ENCODE peak calls at places on chromosomes 6 and 20, in four cellular contexts. Y is fibroblast of pulmonary artery, V is heart left ventricle, I is tibial nerve. A is an unnamed sample.

GRCh38 chr6:105137388-105137787 is 42.4 kb downstream of the POPDC3 start:
- DNase-seq in Y (peak; percentile 18), V (peak; percentile 30), I (no peak), A (peak; percentile 12)

GRCh38 chr6:144315226-144315980 is 30.3 kb downstream of the UTRN start:
- DNase-seq in Y (no peak), V (peak; percentile 25), I (no peak), A (peak; percentile 74)

GRCh38 chr6:100001915-100002388 is 7.9 kb upstream of the MCHR2 start:
- DNase-seq in Y (peak; percentile 70), V (peak; percentile 31), I (peak; percentile 25), A (peak; percentile 41)

GRCh38 chr20:40443731-40444130 is 245.3 kb downstream of the MAFB start:
- DNase-seq in Y (no peak), V (no peak), I (no peak), A (no peak)

GRCh38 chr6:117025310-117025709 is 148.3 kb downstream of the RFX6 start:
- DNase-seq in Y (no peak), V (no peak), I (no peak), A (no peak)

GRCh38 chr6:102415891-102416290 is 1022.4 kb downstream of the GRIK2 start:
- DNase-seq in Y (no peak), V (no peak), I (no peak), A (no peak)

GRCh38 chr6:170111816-170112582 is 178.9 kb downstream of the DLL1 start:
- DNase-seq in Y (no peak), V (no peak), I (no peak), A (no peak)

GRCh38 chr20:7459123-7459522 is 481.1 kb downstream of the HAO1 start:
- DNase-seq in Y (peak; percentile 85), V (no peak), I (no peak), A (no peak)

GRCh38 chr6:72966628-72967280 is 258.5 kb downstream of the KHDC1L start:
- DNase-seq in Y (peak; percentile 59), V (no peak), I (no peak), A (no peak)

GRCh38 chr6:89350281-89351037 is 2.1 kb downstream of the UBE2J1 start:
- DNase-seq in Y (peak; percentile 83), V (no peak), I (no peak), A (no peak)

GRCh38 chr6:45438849-45439406 is 61.2 kb upstream of the SUPT3H start:
- DNase-seq in Y (peak; percentile 91), V (no peak), I (no peak), A (no peak)

GRCh38 chr20:63178889-63179751 is 36.8 kb downstream of the YTHDF1 start:
- DNase-seq in Y (no peak), V (no peak), I (no peak), A (peak; percentile 18)

GRCh38 chr20:45347936-45348809 is at the start of gene SDC4:
- DNase-seq in Y (peak; percentile 62), V (peak; percentile 79), I (peak; percentile 52), A (peak; percentile 71)

GRCh38 chr6:19979059-19979458 is 141.9 kb downstream of the ID4 start:
- DNase-seq in Y (no peak), V (no peak), I (no peak), A (no peak)

GRCh38 chr6:133392641-133393040 is 151.5 kb downstream of the EYA4 start:
- DNase-seq in Y (peak; percentile 4), V (no peak), I (no peak), A (no peak)

GRCh38 chr20:34293589-34293988 is 9.6 kb downstream of the AHCY start:
- DNase-seq in Y (no peak), V (no peak), I (no peak), A (no peak)

GRCh38 chr6:16503919-16504554 is 257.2 kb downstream of the ATXN1 start:
- DNase-seq in Y (no peak), V (no peak), I (no peak), A (no peak)

GRCh38 chr6:109139109-109139508 is 43.8 kb downstream of the CEP57L1 start:
- DNase-seq in Y (peak; percentile 78), V (no peak), I (no peak), A (no peak)

GRCh38 chr6:138089325-138089724 is 17.9 kb downstream of the PERP start:
- DNase-seq in Y (no peak), V (no peak), I (no peak), A (no peak)

GRCh38 chr20:35172434-35172806 is 548 bp downstream of the PROCR start:
- DNase-seq in Y (no peak), V (no peak), I (no peak), A (no peak)

GRCh38 chr20:50625986-50626677 is 65.2 kb downstream of the RIPOR3 start:
- DNase-seq in Y (peak; percentile 58), V (peak; percentile 69), I (peak; percentile 64), A (peak; percentile 30)

GRCh38 chr20:16391003-16391402 is 182.2 kb downstream of the KIF16B start:
- DNase-seq in Y (no peak), V (no peak), I (no peak), A (no peak)

GRCh38 chr6:132300323-132300949 is 100.8 kb downstream of the MOXD1 start:
- DNase-seq in Y (peak; percentile 80), V (no peak), I (peak; percentile 61), A (peak; percentile 14)

GRCh38 chr6:121222656-121223055 is 111.6 kb downstream of the TBC1D32 start:
- DNase-seq in Y (peak; percentile 51), V (no peak), I (no peak), A (no peak)

GRCh38 chr20:24341781-24342180 is 127.6 kb upstream of the SYNDIG1 start:
- DNase-seq in Y (no peak), V (no peak), I (no peak), A (no peak)

GRCh38 chr6:2594868-2595267 is 155.9 kb downstream of the MYLK4 start:
- DNase-seq in Y (no peak), V (no peak), I (no peak), A (no peak)

GRCh38 chr6:4664117-4664626 is 112.0 kb upstream of the CDYL start:
- DNase-seq in Y (peak; percentile 91), V (peak; percentile 80), I (peak; percentile 59), A (peak; percentile 14)

GRCh38 chr6:129041563-129041962 is 158.6 kb downstream of the LAMA2 start:
- DNase-seq in Y (no peak), V (no peak), I (no peak), A (no peak)

GRCh38 chr6:84867521-84867920 is 103.1 kb upstream of the TBX18 start:
- DNase-seq in Y (peak; percentile 85), V (no peak), I (no peak), A (no peak)

GRCh38 chr6:162706236-162706635 is 21.3 kb downstream of the PRKN start:
- DNase-seq in Y (peak; percentile 27), V (peak; percentile 82), I (peak; percentile 60), A (peak; percentile 43)

GRCh38 chr20:8535403-8536003 is 403.4 kb downstream of the PLCB1 start:
- DNase-seq in Y (peak; percentile 30), V (no peak), I (no peak), A (no peak)

GRCh38 chr6:147040041-147040440 is 164.2 kb upstream of the STXBP5 start:
- DNase-seq in Y (peak; percentile 30), V (no peak), I (no peak), A (no peak)

GRCh38 chr6:167292301-167293087 is 1.4 kb downstream of the UNC93A start:
- DNase-seq in Y (no peak), V (no peak), I (no peak), A (no peak)
- TF ChIP-seq CTCF in Y (no peak), V (no peak), I (no peak), A (no peak)

DNA sequence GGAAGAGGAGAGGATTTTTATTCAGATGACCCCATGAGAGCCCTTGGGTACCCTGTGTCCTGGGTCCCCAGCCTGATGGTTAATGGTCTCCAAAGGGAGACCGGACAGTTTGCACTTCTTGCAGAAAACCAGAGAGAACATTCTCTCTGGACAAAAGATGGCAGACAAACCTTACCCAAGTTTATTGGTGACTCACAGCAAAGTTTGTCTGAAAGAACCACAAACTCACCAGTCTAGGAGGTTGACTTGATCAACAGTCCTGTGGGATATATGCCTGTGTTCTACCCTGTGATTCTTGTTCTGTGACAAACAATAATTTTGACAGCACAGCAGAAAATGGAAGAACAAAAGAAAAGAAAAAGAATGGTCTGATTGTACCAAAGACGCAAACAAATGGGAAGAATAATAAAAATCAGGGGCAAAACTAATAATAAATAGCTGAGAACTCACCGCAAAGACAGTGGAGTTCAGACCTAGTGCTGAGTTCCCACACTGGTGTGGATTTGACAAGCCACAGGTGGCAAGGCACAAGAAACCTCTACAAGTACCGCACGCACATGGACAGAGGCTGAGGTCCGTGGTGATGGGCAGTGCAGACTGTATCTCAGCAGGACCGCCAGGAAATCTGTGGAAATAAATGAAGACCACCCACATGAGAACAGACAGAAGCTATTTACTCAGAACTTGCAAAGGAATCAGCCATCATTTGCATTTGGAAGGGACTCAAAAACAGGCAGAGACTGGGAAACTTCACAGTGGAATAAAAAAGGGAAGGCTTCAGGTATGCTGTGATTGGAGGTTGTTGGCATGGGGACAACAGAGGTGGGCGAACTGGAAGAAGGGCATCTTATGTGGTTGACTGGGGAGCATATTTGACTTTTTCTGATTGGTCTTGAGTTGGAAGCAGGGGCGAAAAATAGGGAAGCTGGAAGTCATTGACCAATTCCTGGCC is 246.3 kb upstream of the RNF24 start:
- DNase-seq in Y (no peak), V (no peak), I (no peak), A (no peak)
- TF ChIP-seq CTCF in Y (no peak), V (no peak), I (no peak), A (no peak)

GRCh38 chr20:20450461-20451027 is 82.6 kb downstream of the INSM1 start:
- DNase-seq in Y (peak; percentile 7), V (peak; percentile 47), I (no peak), A (peak; percentile 36)

GRCh38 chr20:20454850-20455627 is 87.1 kb downstream of the INSM1 start:
- DNase-seq in Y (no peak), V (no peak), I (no peak), A (no peak)

GRCh38 chr20:20454367-20454766 is 86.5 kb downstream of the INSM1 start:
- DNase-seq in Y (no peak), V (no peak), I (no peak), A (no peak)

GRCh38 chr20:20448891-20449290 is 81.0 kb downstream of the INSM1 start:
- DNase-seq in Y (no peak), V (no peak), I (no peak), A (no peak)

DNA sequence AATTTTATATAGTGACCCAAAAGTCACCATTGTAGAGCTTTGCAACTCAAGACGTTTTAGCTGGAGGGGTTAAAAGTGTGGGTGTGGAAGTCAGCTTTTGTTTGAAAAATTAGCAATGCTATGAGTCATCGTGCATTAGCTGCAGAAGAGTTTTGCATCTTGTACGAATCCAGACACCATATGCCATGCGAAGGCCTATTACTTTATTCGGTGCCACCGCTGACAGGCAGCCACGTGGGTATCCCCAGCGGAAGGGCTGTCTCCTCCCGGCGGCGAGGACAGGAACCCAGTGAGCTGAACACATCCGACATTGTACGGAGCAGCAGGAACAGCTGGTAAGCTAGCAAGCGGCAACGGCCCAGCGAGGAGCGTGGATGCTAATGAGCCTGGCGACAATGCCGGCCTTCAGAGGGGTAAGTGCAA is 84.4 kb downstream of the INSM1 start:
- DNase-seq in Y (peak; percentile 59), V (peak; percentile 64), I (peak; percentile 14), A (no peak)
- TF ChIP-seq CTCF in Y (no peak), V (no peak), I (peak; percentile 13), A (no peak)

GRCh38 chr6:28522594-28523557 is 2.8 kb upstream of the GPX5 start:
- DNase-seq in Y (no peak), V (no peak), I (no peak), A (no peak)
- TF ChIP-seq CTCF in Y (no peak), V (no peak), I (no peak), A (no peak)

DNA sequence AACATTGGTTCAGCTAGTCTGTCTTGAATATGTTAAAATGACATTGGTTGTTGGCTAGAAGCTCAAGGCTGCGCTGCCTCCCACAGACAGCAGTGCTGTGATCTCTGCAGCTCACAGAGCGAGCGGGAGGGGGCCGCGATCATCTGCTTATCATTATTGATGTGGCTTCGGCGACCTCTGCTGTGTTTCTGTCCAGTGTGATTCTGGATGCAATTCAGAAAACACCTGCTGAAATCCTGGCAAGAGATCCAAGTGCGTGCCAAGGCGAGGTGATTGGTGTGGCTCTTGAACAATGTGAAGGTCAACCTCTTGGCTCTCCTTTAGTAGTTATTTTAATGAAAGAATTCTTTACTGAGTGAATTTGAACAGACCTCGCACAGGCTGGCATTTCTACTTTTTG is 142.3 kb upstream of the SASH1 start:
- DNase-seq in Y (no peak), V (no peak), I (no peak), A (peak; percentile 88)
- TF ChIP-seq CTCF in Y (no peak), V (no peak), I (no peak), A (peak; percentile 10)